ENCODE peak calls at places on chromosomes 13 and 19, in six cellular contexts. B, P, C, Z, A and I are unnamed samples.

GRCh38 chr19:3580156-3580955 is 4.9 kb upstream of the GIPC3 start:
- DNase-seq in B (no peak), P (peak; percentile 92), C (no peak), Z (peak; percentile 98), A (no peak), I (no peak)

GRCh38 chr19:32227561-32228165 is 117.7 kb upstream of the ZNF507 start:
- DNase-seq in B (no peak), P (no peak), C (no peak), Z (no peak), A (no peak), I (no peak)

GRCh38 chr19:2410023-2410422 is 17.4 kb downstream of the TIMM13 start:
- DNase-seq in B (no peak), P (no peak), C (no peak), Z (no peak), A (no peak), I (no peak)

GRCh38 chr13:98345103-98345899 is 168.2 kb upstream of the RNF113B start:
- DNase-seq in B (no peak), P (peak; percentile 18), C (no peak), Z (no peak), A (no peak), I (no peak)

GRCh38 chr19:47284324-47284899 is 9.7 kb downstream of the INAFM1 start:
- DNase-seq in B (peak; percentile 75), P (peak; percentile 80), C (peak; percentile 50), Z (peak; percentile 41), A (no peak), I (no peak)

GRCh38 chr13:102289606-102290005 is 112.2 kb downstream of the FGF14 start:
- DNase-seq in B (no peak), P (no peak), C (no peak), Z (no peak), A (no peak), I (no peak)

GRCh38 chr19:6970478-6970877 is 50.8 kb downstream of the MBD3L2B start:
- DNase-seq in B (no peak), P (no peak), C (no peak), Z (no peak), A (no peak), I (no peak)

GRCh38 chr13:83716121-83716520 is 166.2 kb downstream of the SLITRK1 start:
- DNase-seq in B (no peak), P (no peak), C (no peak), Z (peak; percentile 46), A (no peak), I (no peak)

GRCh38 chr13:47372742-47373141 is 475.9 kb upstream of the HTR2A start:
- DNase-seq in B (no peak), P (no peak), C (no peak), Z (no peak), A (no peak), I (no peak)

GRCh38 chr13:105971720-105972119 is 563.7 kb downstream of the EFNB2 start:
- DNase-seq in B (no peak), P (no peak), C (no peak), Z (no peak), A (no peak), I (no peak)

GRCh38 chr13:104382941-104383340 is 1316.7 kb upstream of the SLC10A2 start:
- DNase-seq in B (no peak), P (peak; percentile 7), C (no peak), Z (peak; percentile 89), A (no peak), I (no peak)

GRCh38 chr13:97855570-97855970 is 97.9 kb upstream of the IPO5 start:
- DNase-seq in B (peak; percentile 2), P (peak; percentile 93), C (peak; percentile 73), Z (peak; percentile 78), A (no peak), I (peak; percentile 5)

GRCh38 chr13:37319041-37319443 is 213.6 kb upstream of the CSNK1A1L start:
- DNase-seq in B (no peak), P (peak; percentile 9), C (no peak), Z (peak; percentile 58), A (no peak), I (no peak)

GRCh38 chr19:58569191-58569942 is 3.8 kb downstream of the MZF1 start:
- DNase-seq in B (no peak), P (no peak), C (no peak), Z (no peak), A (no peak), I (no peak)

GRCh38 chr19:58059003-58059671 is at the start of gene ZNF135:
- DNase-seq in B (no peak), P (peak; percentile 84), C (peak; percentile 24), Z (peak; percentile 86), A (peak; percentile 56), I (no peak)

GRCh38 chr19:45403781-45404556 is 900 bp downstream of the PPP1R13L start:
- DNase-seq in B (peak; percentile 97), P (no peak), C (no peak), Z (no peak), A (peak; percentile 48), I (no peak)

GRCh38 chr13:27573265-27573664 is 47.1 kb downstream of the LNX2 start:
- DNase-seq in B (peak; percentile 6), P (peak; percentile 35), C (no peak), Z (peak; percentile 47), A (no peak), I (no peak)

GRCh38 chr13:72121466-72121865 is 254.5 kb upstream of the DACH1 start:
- DNase-seq in B (no peak), P (no peak), C (no peak), Z (no peak), A (no peak), I (no peak)

GRCh38 chr13:70457474-70457873 is 349.2 kb upstream of the KLHL1 start:
- DNase-seq in B (no peak), P (no peak), C (no peak), Z (peak; percentile 0), A (no peak), I (no peak)